ENCODE peak calls at places on chromosome 1, in seven cellular contexts. C, G, T, E, U, N and V are unnamed samples.

GRCh38 chr1:78178816-78179215 is 133.1 kb downstream of the GIPC2 start:
- DNase-seq in C (no peak), G (no peak), T (no peak), E (no peak), U (no peak), N (no peak), V (no peak)

GRCh38 chr1:204286841-204287387 is 72.8 kb downstream of the PLEKHA6 start:
- DNase-seq in C (peak), G (no peak), T (peak), E (peak), U (no peak), N (no peak), V (peak)

GRCh38 chr1:214660900-214661299 is 57.9 kb downstream of the CENPF start:
- DNase-seq in C (peak), G (no peak), T (peak), E (peak), U (no peak), N (no peak), V (peak)

GRCh38 chr1:150981177-150981804 is 801 bp upstream of the ANXA9 start:
- DNase-seq in C (no peak), G (no peak), T (peak), E (no peak), U (no peak), N (no peak), V (peak)

GRCh38 chr1:74753104-74753503 is 20.2 kb downstream of the TYW3 start:
- DNase-seq in C (no peak), G (no peak), T (no peak), E (no peak), U (no peak), N (no peak), V (no peak)

GRCh38 chr1:6027591-6027990 is 18.1 kb upstream of the KCNAB2 start:
- DNase-seq in C (peak), G (no peak), T (no peak), E (no peak), U (peak), N (no peak), V (no peak)

GRCh38 chr1:170739803-170740202 is 75.9 kb downstream of the PRRX1 start:
- DNase-seq in C (no peak), G (no peak), T (no peak), E (no peak), U (no peak), N (no peak), V (no peak)

GRCh38 chr1:238242156-238242555 is 351.4 kb upstream of the ZP4 start:
- DNase-seq in C (no peak), G (no peak), T (no peak), E (no peak), U (no peak), N (no peak), V (peak)